ENCODE peak calls at places on chromosomes 5 and 9, in nine cellular contexts. M is RWPE1, D is neural crest cell, Y is HepG2, T is coronary artery, Z is HFF-Myc, L is foreskin keratinocyte, O is nephron progenitor cell, H is fibroblast of the aortic adventitia. B is an unnamed sample.

GRCh38 chr9:21252727-21253547 is 13.1 kb upstream of the IFNA14 start:
- DNase-seq in M (peak; percentile 46), D (no peak), Y (peak; percentile 10), T (no peak), Z (no peak), L (peak; percentile 15), O (peak; percentile 17), H (peak; percentile 31), B (no peak)

GRCh38 chr9:110954822-110955291 is 83.4 kb downstream of the LPAR1 start:
- DNase-seq in M (no peak), D (no peak), Y (no peak), T (no peak), Z (no peak), L (no peak), O (no peak), H (no peak), B (no peak)

GRCh38 chr5:157548513-157549282 is 26.9 kb downstream of the ADAM19 start:
- DNase-seq in M (peak; percentile 57), D (no peak), Y (no peak), T (peak; percentile 41), Z (no peak), L (no peak), O (no peak), H (peak; percentile 97), B (peak; percentile 95)

GRCh38 chr5:113682497-113683136 is 169.1 kb downstream of the YTHDC2 start:
- DNase-seq in M (no peak), D (no peak), Y (no peak), T (no peak), Z (no peak), L (no peak), O (no peak), H (no peak), B (no peak)

GRCh38 chr9:137900584-137901310 is 23.2 kb downstream of the CACNA1B start:
- DNase-seq in M (no peak), D (no peak), Y (no peak), T (no peak), Z (no peak), L (no peak), O (no peak), H (no peak), B (no peak)

GRCh38 chr5:150490754-150491153 is 17.2 kb upstream of the NDST1 start:
- DNase-seq in M (no peak), D (no peak), Y (no peak), T (no peak), Z (no peak), L (no peak), O (no peak), H (no peak), B (no peak)

GRCh38 chr9:113221800-113222481 is 597 bp downstream of the SLC31A1 start:
- DNase-seq in M (peak; percentile 38), D (peak; percentile 2), Y (peak; percentile 15), T (no peak), Z (no peak), L (no peak), O (peak; percentile 5), H (peak; percentile 10), B (no peak)

GRCh38 chr9:127950513-127951210 is 13.0 kb upstream of the DPM2 start:
- DNase-seq in M (no peak), D (peak; percentile 72), Y (peak; percentile 98), T (no peak), Z (no peak), L (no peak), O (no peak), H (no peak), B (no peak)

DNA sequence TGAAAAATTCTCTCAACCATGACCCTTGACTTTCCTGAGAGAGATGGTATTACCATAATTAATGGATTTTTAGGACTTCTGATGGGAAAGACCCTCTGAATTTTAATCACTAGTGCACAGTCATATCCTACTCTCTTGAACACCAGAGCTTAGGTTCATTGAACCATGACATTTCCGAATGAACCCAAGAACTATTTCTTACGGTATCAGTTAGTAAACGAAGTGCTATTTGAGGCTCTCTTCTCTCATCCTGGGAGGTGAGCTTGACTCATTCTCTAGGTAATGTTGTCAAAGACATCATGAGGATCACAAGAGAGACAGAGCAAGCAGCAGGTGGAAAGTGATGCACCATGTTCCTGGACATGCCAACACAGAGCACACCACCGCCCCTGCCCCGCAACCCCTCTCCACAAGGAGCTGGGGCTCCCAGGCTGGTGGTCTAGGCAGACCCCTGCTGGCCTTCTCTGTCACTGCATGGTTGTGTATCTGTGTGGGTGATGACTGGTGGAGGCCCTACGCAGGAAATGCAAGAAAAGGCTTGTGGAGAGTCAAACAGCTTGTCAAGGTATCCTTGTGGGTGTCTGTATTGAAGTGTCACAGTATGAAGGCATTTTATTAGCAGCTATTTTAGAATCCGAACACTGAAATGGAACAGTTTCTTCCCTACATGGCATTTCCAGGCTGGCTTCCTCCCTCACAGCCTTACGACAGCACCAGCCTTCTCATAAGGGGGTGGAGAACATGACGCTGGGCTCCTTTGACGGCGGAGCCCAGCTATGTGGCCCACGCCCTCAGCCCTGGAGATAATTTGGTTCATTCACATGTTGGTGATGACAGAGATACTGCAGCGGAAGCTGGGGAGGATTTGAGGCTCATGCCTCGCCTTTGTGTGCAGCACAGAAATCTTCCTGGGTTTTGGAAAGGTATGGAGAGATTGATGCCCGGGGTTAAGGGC is 297.6 kb downstream of the NTRK2 start:
- DNase-seq in M (no peak), D (peak; percentile 14), Y (peak; percentile 4), T (no peak), Z (no peak), L (peak; percentile 46), O (peak; percentile 40), H (no peak), B (no peak)
- TF ChIP-seq CTCF in M (no peak), D (peak; percentile 50), Y (peak; percentile 37), T (no peak), Z (peak; percentile 25), L (peak; percentile 44), O (peak; percentile 49), H (no peak), B (no peak)

GRCh38 chr5:140356878-140357730 is 2.9 kb upstream of the SLC4A9 start:
- DNase-seq in M (no peak), D (no peak), Y (no peak), T (no peak), Z (no peak), L (no peak), O (no peak), H (no peak), B (no peak)

GRCh38 chr5:140360101-140360500 is at the start of gene SLC4A9:
- DNase-seq in M (no peak), D (no peak), Y (no peak), T (no peak), Z (no peak), L (no peak), O (no peak), H (no peak), B (no peak)

GRCh38 chr5:140357731-140358093 is 2.3 kb upstream of the SLC4A9 start:
- DNase-seq in M (peak; percentile 95), D (peak; percentile 74), Y (peak; percentile 77), T (peak; percentile 89), Z (peak; percentile 63), L (no peak), O (peak; percentile 84), H (peak; percentile 88), B (peak; percentile 47)

GRCh38 chr5:140360681-140361479 is 886 bp downstream of the SLC4A9 start:
- DNase-seq in M (no peak), D (no peak), Y (no peak), T (no peak), Z (no peak), L (no peak), O (no peak), H (no peak), B (no peak)

DNA sequence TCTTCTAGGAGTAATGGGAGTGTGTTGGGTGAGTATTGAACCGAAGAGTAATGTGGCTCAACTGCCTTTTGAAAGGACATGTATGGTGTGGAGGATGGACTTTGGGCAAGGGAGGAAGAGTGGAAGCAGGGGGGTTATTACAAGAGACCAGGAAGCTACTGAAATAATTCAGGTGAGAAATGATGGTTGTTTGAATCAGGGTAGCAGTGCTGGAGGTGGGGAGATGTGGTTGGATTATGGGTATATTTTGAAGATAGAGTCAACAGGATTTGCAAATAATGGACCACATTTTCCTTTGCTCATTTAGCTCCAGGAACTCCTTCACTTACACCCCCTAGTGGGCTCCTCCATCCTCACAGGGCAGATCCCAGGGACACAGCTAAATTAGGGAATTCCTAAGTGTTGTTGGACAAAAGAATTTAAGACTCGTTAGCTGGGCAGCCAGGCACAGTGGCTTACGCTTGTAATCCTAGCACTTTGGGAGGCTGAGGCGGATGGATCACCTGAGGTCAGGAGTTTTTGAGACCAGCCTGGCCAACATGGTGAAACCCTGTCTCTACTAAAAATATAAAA is 1.2 kb upstream of the SLC4A9 start:
- DNase-seq in M (peak; percentile 74), D (no peak), Y (peak; percentile 37), T (no peak), Z (no peak), L (no peak), O (peak; percentile 33), H (peak; percentile 51), B (no peak)
- TF ChIP-seq CTCF in M (peak; percentile 49), D (peak; percentile 55), Y (peak; percentile 47), T (no peak), Z (peak; percentile 69), L (peak; percentile 68), O (peak; percentile 45), H (peak; percentile 65), B (peak; percentile 70)

GRCh38 chr9:133507246-133507965 is 17.4 kb downstream of the MYMK start:
- DNase-seq in M (no peak), D (no peak), Y (no peak), T (no peak), Z (no peak), L (no peak), O (no peak), H (no peak), B (no peak)

GRCh38 chr9:133508046-133508445 is 16.7 kb downstream of the MYMK start:
- DNase-seq in M (no peak), D (no peak), Y (no peak), T (no peak), Z (no peak), L (no peak), O (no peak), H (no peak), B (no peak)

GRCh38 chr9:133505186-133505830 is 19.5 kb downstream of the MYMK start:
- DNase-seq in M (no peak), D (no peak), Y (no peak), T (no peak), Z (no peak), L (no peak), O (no peak), H (peak; percentile 36), B (no peak)

GRCh38 chr9:133505901-133506652 is 18.7 kb downstream of the MYMK start:
- DNase-seq in M (no peak), D (no peak), Y (no peak), T (peak; percentile 89), Z (peak; percentile 20), L (no peak), O (peak; percentile 61), H (peak; percentile 97), B (peak; percentile 23)

DNA sequence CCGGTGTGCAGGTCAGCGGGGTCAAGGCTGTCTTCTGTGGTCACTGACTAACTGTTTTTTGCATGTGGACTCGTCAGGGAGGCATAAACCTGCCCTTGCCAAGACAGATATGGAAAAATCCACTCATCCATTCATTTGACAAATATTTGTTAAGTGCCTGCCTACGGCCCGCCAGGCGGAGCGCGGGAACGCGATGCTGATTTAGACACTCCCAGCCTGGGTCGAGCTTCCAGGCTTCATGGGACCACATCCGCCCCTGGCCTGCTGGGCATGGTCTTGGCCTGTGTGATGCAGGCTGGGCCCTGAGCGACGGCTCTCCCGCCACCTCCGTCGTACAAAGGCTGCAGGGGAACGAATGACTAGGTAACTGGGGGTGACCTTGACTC is 18.1 kb downstream of the MYMK start:
- DNase-seq in M (peak; percentile 54), D (no peak), Y (peak; percentile 98), T (peak; percentile 87), Z (peak; percentile 37), L (no peak), O (peak; percentile 42), H (peak; percentile 95), B (peak; percentile 83)
- TF ChIP-seq CTCF in M (no peak), D (no peak), Y (peak; percentile 56), T (no peak), Z (no peak), L (no peak), O (no peak), H (peak; percentile 47), B (peak; percentile 39)

GRCh38 chr5:97046270-97046982 is 96.0 kb downstream of the LIX1 start:
- DNase-seq in M (no peak), D (no peak), Y (no peak), T (no peak), Z (no peak), L (no peak), O (no peak), H (peak; percentile 5), B (peak; percentile 3)
- TF ChIP-seq CTCF in M (no peak), D (no peak), Y (no peak), T (no peak), Z (no peak), L (peak; percentile 26), O (no peak), H (no peak), B (peak; percentile 8)